ENCODE peak calls at places on chromosomes 3 and 15, in five cellular contexts. One of them, this sample, is unnamed.

GRCh38 chr15:86089422-86089821 is 9.8 kb downstream of the AGBL1 start:
- DNase-seq in RWPE1: no peak
- DNase-seq in ACHN: no peak
- DNase-seq in neuronal stem cell: no peak
- DNase-seq in EL: no peak
- DNase-seq in this sample: no peak

GRCh38 chr15:81336568-81336967 is 12.6 kb upstream of the STARD5 start:
- DNase-seq in RWPE1: peak; percentile 23
- DNase-seq in ACHN: peak; percentile 37
- DNase-seq in neuronal stem cell: no peak
- DNase-seq in EL: peak; percentile 33
- DNase-seq in this sample: no peak

GRCh38 chr15:38559131-38559530 is 5.5 kb downstream of the RASGRP1 start:
- DNase-seq in RWPE1: no peak
- DNase-seq in ACHN: no peak
- DNase-seq in neuronal stem cell: no peak
- DNase-seq in EL: no peak
- DNase-seq in this sample: no peak

GRCh38 chr3:49339947-49340800 is at the start of gene USP4:
- DNase-seq in RWPE1: peak; percentile 69
- DNase-seq in ACHN: peak; percentile 84
- DNase-seq in neuronal stem cell: peak; percentile 77
- DNase-seq in EL: peak; percentile 91
- DNase-seq in this sample: peak; percentile 53

GRCh38 chr3:166205158-166205557 is 367.9 kb upstream of the BCHE start:
- DNase-seq in RWPE1: no peak
- DNase-seq in ACHN: no peak
- DNase-seq in neuronal stem cell: no peak
- DNase-seq in EL: no peak
- DNase-seq in this sample: no peak

GRCh38 chr15:74193305-74193718 is 9.3 kb downstream of the STRA6 start:
- DNase-seq in RWPE1: peak; percentile 86
- DNase-seq in ACHN: peak; percentile 87
- DNase-seq in neuronal stem cell: no peak
- DNase-seq in EL: peak; percentile 93
- DNase-seq in this sample: peak; percentile 61

GRCh38 chr3:172550347-172550943 is 27.2 kb upstream of the TNFSF10 start:
- DNase-seq in RWPE1: peak; percentile 84
- DNase-seq in ACHN: peak; percentile 87
- DNase-seq in neuronal stem cell: no peak
- DNase-seq in EL: peak; percentile 93
- DNase-seq in this sample: no peak

GRCh38 chr3:19146685-19147650 is 1.3 kb upstream of the KCNH8 start:
- DNase-seq in RWPE1: peak; percentile 5
- DNase-seq in ACHN: peak; percentile 70
- DNase-seq in neuronal stem cell: peak; percentile 86
- DNase-seq in EL: peak; percentile 46
- DNase-seq in this sample: no peak

GRCh38 chr3:145094355-145094941 is 1066.5 kb downstream of the PLOD2 start:
- DNase-seq in RWPE1: peak; percentile 7
- DNase-seq in ACHN: peak; percentile 43
- DNase-seq in neuronal stem cell: peak; percentile 21
- DNase-seq in EL: peak; percentile 0
- DNase-seq in this sample: peak; percentile 38

GRCh38 chr15:92097473-92098178 is 244.1 kb downstream of the SLCO3A1 start:
- DNase-seq in RWPE1: peak; percentile 65
- DNase-seq in ACHN: peak; percentile 43
- DNase-seq in neuronal stem cell: peak; percentile 68
- DNase-seq in EL: peak; percentile 22
- DNase-seq in this sample: peak; percentile 38

GRCh38 chr15:70825841-70826240 is 28.1 kb downstream of the LARP6 start:
- DNase-seq in RWPE1: no peak
- DNase-seq in ACHN: no peak
- DNase-seq in neuronal stem cell: no peak
- DNase-seq in EL: no peak
- DNase-seq in this sample: no peak

GRCh38 chr3:111548756-111549155 is 6.8 kb downstream of the CD96 start:
- DNase-seq in RWPE1: no peak
- DNase-seq in ACHN: no peak
- DNase-seq in neuronal stem cell: no peak
- DNase-seq in EL: no peak
- DNase-seq in this sample: no peak

GRCh38 chr3:21914451-21914850 is 163.4 kb upstream of the ZNF385D start:
- DNase-seq in RWPE1: no peak
- DNase-seq in ACHN: no peak
- DNase-seq in neuronal stem cell: no peak
- DNase-seq in EL: peak; percentile 6
- DNase-seq in this sample: no peak

GRCh38 chr3:62252614-62253147 is 120.7 kb downstream of the FEZF2 start:
- DNase-seq in RWPE1: no peak
- DNase-seq in ACHN: no peak
- DNase-seq in neuronal stem cell: no peak
- DNase-seq in EL: peak; percentile 3
- DNase-seq in this sample: no peak

GRCh38 chr3:186452517-186452916 is 90.5 kb upstream of the DGKG start:
- DNase-seq in RWPE1: peak; percentile 68
- DNase-seq in ACHN: peak; percentile 51
- DNase-seq in neuronal stem cell: no peak
- DNase-seq in EL: peak; percentile 89
- DNase-seq in this sample: no peak

GRCh38 chr3:54784021-54784420 is 143.8 kb downstream of the LRTM1 start:
- DNase-seq in RWPE1: no peak
- DNase-seq in ACHN: no peak
- DNase-seq in neuronal stem cell: no peak
- DNase-seq in EL: no peak
- DNase-seq in this sample: no peak

GRCh38 chr15:42716626-42717025 is 20.3 kb downstream of the CDAN1 start:
- DNase-seq in RWPE1: no peak
- DNase-seq in ACHN: no peak
- DNase-seq in neuronal stem cell: no peak
- DNase-seq in EL: peak; percentile 29
- DNase-seq in this sample: no peak

GRCh38 chr15:55277116-55277564 is 12.5 kb downstream of the RAB27A start:
- DNase-seq in RWPE1: no peak
- DNase-seq in ACHN: no peak
- DNase-seq in neuronal stem cell: no peak
- DNase-seq in EL: no peak
- DNase-seq in this sample: no peak

GRCh38 chr3:14570089-14570488 is 29.9 kb upstream of the GRIP2 start:
- DNase-seq in RWPE1: no peak
- DNase-seq in ACHN: no peak
- DNase-seq in neuronal stem cell: no peak
- DNase-seq in EL: no peak
- DNase-seq in this sample: no peak

GRCh38 chr3:179016979-179017670 is 54.5 kb downstream of the ZMAT3 start:
- DNase-seq in RWPE1: no peak
- DNase-seq in ACHN: peak; percentile 20
- DNase-seq in neuronal stem cell: no peak
- DNase-seq in EL: no peak
- DNase-seq in this sample: no peak

GRCh38 chr3:72032435-72033118 is 247.6 kb upstream of the PROK2 start:
- DNase-seq in RWPE1: no peak
- DNase-seq in ACHN: no peak
- DNase-seq in neuronal stem cell: no peak
- DNase-seq in EL: no peak
- DNase-seq in this sample: no peak

GRCh38 chr3:46953265-46954010 is 23.1 kb downstream of the CCDC12 start:
- DNase-seq in RWPE1: no peak
- DNase-seq in ACHN: no peak
- DNase-seq in neuronal stem cell: no peak
- DNase-seq in EL: no peak
- DNase-seq in this sample: no peak

GRCh38 chr15:64813075-64813474 is 12.4 kb downstream of the PIF1 start:
- DNase-seq in RWPE1: no peak
- DNase-seq in ACHN: peak; percentile 13
- DNase-seq in neuronal stem cell: no peak
- DNase-seq in EL: peak; percentile 49
- DNase-seq in this sample: no peak

GRCh38 chr15:69666921-69667811 is 214.5 kb downstream of the RPLP1 start:
- DNase-seq in RWPE1: no peak
- DNase-seq in ACHN: no peak
- DNase-seq in neuronal stem cell: no peak
- DNase-seq in EL: no peak
- DNase-seq in this sample: no peak

GRCh38 chr3:11671648-11672100 is 28.0 kb upstream of the VGLL4 start:
- DNase-seq in RWPE1: no peak
- DNase-seq in ACHN: no peak
- DNase-seq in neuronal stem cell: no peak
- DNase-seq in EL: peak; percentile 43
- DNase-seq in this sample: no peak